ENCODE peak calls at places on chromosomes 13 and 19, in nine cellular contexts. X, W, M, V, U, B, R, I and N are unnamed samples.

GRCh38 chr19:16373079-16373478 is 48.5 kb downstream of the KLF2 start:
- DNase-seq in V (no peak), I (no peak), W (no peak), B (peak; percentile 52), X (no peak), U (no peak), R (no peak), M (no peak), N (no peak)

GRCh38 chr13:48644141-48644540 is 9.6 kb upstream of the CYSLTR2 start:
- DNase-seq in U (no peak), W (no peak), X (no peak), M (no peak), I (no peak), V (no peak), R (no peak), B (no peak), N (no peak)

GRCh38 chr13:112101360-112101930 is 34.5 kb downstream of the SOX1 start:
- DNase-seq in X (no peak), V (no peak), I (no peak), B (no peak), W (no peak), R (no peak), U (no peak), M (no peak), N (no peak)

GRCh38 chr13:75294110-75294509 is 187.9 kb downstream of the TBC1D4 start:
- DNase-seq in W (no peak), V (no peak), X (no peak), I (no peak), U (no peak), B (no peak), M (no peak), R (no peak), N (no peak)

GRCh38 chr13:93307166-93307565 is 80.6 kb downstream of the GPC6 start:
- DNase-seq in U (peak; percentile 43), X (no peak), V (no peak), B (no peak), R (no peak), M (no peak), I (no peak), W (no peak), N (no peak)

GRCh38 chr13:51202477-51203046 is 19.6 kb upstream of the FAM124A start:
- DNase-seq in M (no peak), W (peak; percentile 48), R (no peak), X (no peak), V (no peak), U (peak; percentile 47), B (no peak), I (no peak), N (no peak)

GRCh38 chr13:97322740-97323342 is 100.7 kb downstream of the MBNL2 start:
- DNase-seq in W (no peak), M (no peak), U (peak; percentile 63), I (no peak), B (no peak), V (no peak), R (no peak), X (no peak), N (no peak)

GRCh38 chr19:387777-388176 is 21.2 kb downstream of the C2CD4C start:
- DNase-seq in R (no peak), X (no peak), V (no peak), W (no peak), U (no peak), M (no peak), I (no peak), B (no peak), N (no peak)

GRCh38 chr13:110300090-110300815 is 6.7 kb downstream of the COL4A1 start:
- DNase-seq in W (no peak), U (peak; percentile 49), B (no peak), I (no peak), X (no peak), R (no peak), V (no peak), M (no peak), N (no peak)

GRCh38 chr13:111944171-111944583 is 122.8 kb upstream of the SOX1 start:
- DNase-seq in W (no peak), X (no peak), M (no peak), B (peak; percentile 10), U (no peak), V (no peak), I (no peak), R (no peak), N (no peak)

GRCh38 chr19:6164906-6165531 is 29.6 kb downstream of the ACSBG2 start:
- DNase-seq in I (no peak), B (no peak), R (no peak), M (no peak), W (peak; percentile 22), V (no peak), U (no peak), X (no peak), N (no peak)

GRCh38 chr13:98752111-98752941 is at the start of gene SLC15A1:
- DNase-seq in B (no peak), I (no peak), V (no peak), X (no peak), R (no peak), M (no peak), U (no peak), W (no peak), N (no peak)

GRCh38 chr13:100675660-100676129 is 1.1 kb upstream of the TMTC4 start:
- DNase-seq in U (no peak), R (no peak), M (no peak), V (no peak), X (no peak), W (no peak), B (no peak), I (no peak), N (no peak)
- H3K4me3 ChIP-seq in U (peak overlapping the region; percentile 79), R (peak overlapping the region; percentile 80), M (peak overlapping the region; percentile 93), V (peak overlapping the region; percentile 73), X (peak overlapping the region; percentile 60), W (peak overlapping the region; percentile 73), B (peak overlapping the region; percentile 68), I (peak overlapping the region; percentile 75), N (peak overlapping the region; percentile 81)

DNA sequence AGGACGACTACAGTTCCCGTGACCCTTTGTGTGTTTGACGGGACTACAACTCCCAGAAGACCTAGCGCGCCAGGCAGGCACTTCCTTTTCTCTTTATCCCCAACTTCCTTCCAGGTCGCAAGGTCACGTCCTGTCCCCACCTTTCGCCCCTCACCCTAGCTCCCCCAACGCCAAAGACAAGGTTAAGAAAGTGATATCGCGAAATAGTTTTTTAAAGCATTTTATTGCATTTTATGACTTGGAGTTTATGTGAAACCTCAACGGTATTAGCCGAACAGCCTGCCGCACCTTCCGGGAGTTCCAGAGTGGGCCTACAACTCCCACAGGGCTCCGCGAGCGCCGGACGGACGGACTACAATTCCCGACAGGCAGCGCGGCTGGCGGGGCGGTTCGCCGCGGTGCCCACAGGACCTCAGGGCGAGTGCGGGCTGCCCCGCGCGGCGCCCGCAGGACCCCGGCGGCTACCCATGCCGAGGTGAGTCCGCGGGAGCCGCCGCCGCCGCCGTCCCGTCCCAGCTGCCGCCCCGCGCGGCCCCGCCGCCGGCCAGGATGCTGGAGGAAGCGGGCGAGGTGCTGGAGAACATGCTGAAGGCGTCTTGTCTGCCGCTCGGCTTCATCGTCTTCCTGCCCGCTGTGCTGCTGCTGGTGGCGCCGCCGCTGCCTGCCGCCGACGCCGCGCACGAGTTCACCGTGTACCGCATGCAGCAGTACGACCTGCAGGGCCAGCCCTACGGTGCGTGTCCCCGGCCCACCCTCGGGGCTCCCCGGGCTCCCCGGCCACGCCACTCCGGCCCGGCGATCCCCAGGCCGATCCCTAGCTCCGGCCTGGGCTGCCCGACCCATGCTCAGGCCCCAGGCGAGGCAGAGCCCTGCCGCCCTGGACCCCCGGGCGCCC is at the start of gene NCLN:
- DNase-seq in V (peak; percentile 42), M (peak; percentile 95), B (peak; percentile 97), U (peak; percentile 98), X (peak; percentile 95), R (peak; percentile 94), I (peak; percentile 95), W (peak; percentile 89), N (peak; percentile 53)
- TF ChIP-seq CTCF in V (no peak), M (no peak), B (no peak), U (no peak), X (no peak), R (no peak), I (no peak), W (no peak), N (no peak)

GRCh38 chr19:41225238-41226052 is 6.4 kb downstream of the AXL start:
- DNase-seq in R (peak; percentile 50), X (peak; percentile 90), B (no peak), I (peak; percentile 68), U (peak; percentile 99), V (peak; percentile 100), W (peak; percentile 94), M (peak; percentile 57), N (peak; percentile 99)
- H3K4me3 ChIP-seq in R (peak overlapping the region; percentile 56), X (peak overlapping the region; percentile 43), B (peak overlapping the region; percentile 42), I (peak overlapping the region; percentile 56), U (peak overlapping the region; percentile 16), V (peak overlapping the region; percentile 41), W (peak overlapping the region; percentile 59), M (peak overlapping the region; percentile 60), N (peak overlapping the region; percentile 47)

GRCh38 chr19:15365264-15365663 is 14.3 kb downstream of the AKAP8 start:
- DNase-seq in M (no peak), U (no peak), I (no peak), R (no peak), X (no peak), B (no peak), V (no peak), W (no peak), N (no peak)
- TF ChIP-seq CTCF in M (no peak), U (no peak), I (no peak), R (no peak), X (no peak), B (no peak), V (no peak), W (no peak), N (no peak)

DNA sequence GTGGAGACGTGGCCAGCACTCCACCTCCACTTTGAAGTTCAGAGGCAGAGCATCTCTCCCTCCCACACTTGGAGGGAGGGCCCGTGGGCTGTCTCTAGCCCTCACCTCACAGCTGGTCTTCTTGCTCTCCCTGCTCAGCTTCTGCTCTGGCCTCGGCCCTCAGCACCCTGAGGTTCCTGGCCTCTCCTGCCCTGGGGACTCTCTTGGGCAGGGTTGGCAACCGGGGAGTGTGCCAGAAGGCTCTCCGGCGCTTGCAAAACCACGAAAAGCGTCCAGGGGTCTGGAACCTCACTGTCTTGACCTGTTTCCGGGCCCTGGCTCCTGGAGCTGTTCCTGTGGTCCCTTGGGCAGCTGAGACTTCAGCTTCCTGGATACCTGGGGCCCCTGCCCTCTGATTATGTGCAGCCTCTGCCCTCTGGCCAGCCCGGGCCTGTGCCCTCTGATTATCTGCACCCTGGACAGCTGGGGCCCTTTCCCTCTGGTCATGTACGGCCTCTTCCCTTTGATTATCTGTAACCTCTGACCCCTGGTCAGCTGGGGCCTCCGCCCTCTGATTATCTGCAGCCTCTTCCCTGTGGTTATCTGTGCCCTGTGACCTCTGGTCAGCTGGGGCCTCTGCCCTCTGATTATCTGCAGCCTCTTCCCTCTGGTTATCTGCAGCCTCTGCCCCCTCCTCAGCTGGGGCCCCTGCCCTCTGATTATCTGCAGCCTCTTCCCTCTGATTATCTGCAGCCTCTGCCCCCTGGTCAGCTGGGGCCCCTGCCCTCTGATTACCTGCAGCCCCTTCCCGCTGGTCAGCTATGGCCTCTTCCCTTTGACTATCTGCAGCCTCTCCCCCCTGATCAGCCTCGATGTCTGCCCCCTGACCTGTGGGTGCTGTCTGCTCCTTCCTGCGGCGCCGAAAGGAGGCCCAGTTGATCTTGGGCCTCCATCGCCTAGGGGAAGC is 2.0 kb downstream of the CCDC8 start:
- DNase-seq in U (no peak), W (no peak), M (no peak), I (no peak), R (no peak), V (no peak), B (no peak), X (no peak), N (no peak)
- H3K4me3 ChIP-seq in U (peak overlapping the region; percentile 90), W (no peak overlapping the region), M (peak overlapping the region; percentile 76), I (peak overlapping the region; percentile 65), R (peak overlapping the region; percentile 66), V (no peak overlapping the region), B (peak overlapping the region; percentile 64), X (peak overlapping the region; percentile 47), N (peak overlapping the region; percentile 76)

GRCh38 chr13:36395280-36395679 is 37.0 kb upstream of the CCNA1 start:
- DNase-seq in X (no peak), M (no peak), V (peak; percentile 5), W (peak; percentile 44), I (no peak), U (peak; percentile 72), R (no peak), B (no peak), N (peak; percentile 55)
- TF ChIP-seq CTCF in X (peak; percentile 35), M (peak; percentile 49), V (peak; percentile 19), W (peak; percentile 51), I (peak; percentile 53), U (peak; percentile 34), R (no peak), B (peak; percentile 46), N (peak; percentile 27)